ENCODE peak calls at places on chromosomes 11 and 22, in ten cellular contexts. N is EL; V is stomach; B is stimulated activated CD8-positive, alpha-beta memory T cell treated with anti-CD3 and anti-CD28 coated beads, Interleukin-4, amount 100 ng/mL, for 4 hours; E is central memory CD4-positive, alpha-beta T cell; W is NCI-H1105; I is left ventricle myocardium superior; D is cerebellum; Q is AG04449; H is gastrocnemius medialis. T is an unnamed sample.
A peak's percentile ranks its signal among the peaks of the same experiment; 100 is the strongest.

GRCh38 chr22:30871391-30872281 is 96.9 kb downstream of the MORC2 start:
- DNase-seq in D (no peak), E (no peak), N (no peak), H (peak; percentile 5), B (no peak), I (peak; percentile 10), V (no peak), Q (no peak), W (no peak), T (no peak)

GRCh38 chr11:59264736-59265135 is 52.0 kb upstream of the MPEG1 start:
- DNase-seq in V (no peak), D (no peak), W (no peak), E (no peak), Q (no peak), I (no peak), B (no peak), H (no peak), N (no peak), T (no peak)

GRCh38 chr22:31977939-31978338 is 33.6 kb downstream of the YWHAH start:
- DNase-seq in V (no peak), H (no peak), B (no peak), D (no peak), N (no peak), I (no peak), E (no peak), Q (no peak), W (no peak), T (no peak)

GRCh38 chr11:199004-199581 is 6.2 kb downstream of the SCGB1C1 start:
- DNase-seq in B (no peak), E (no peak), D (no peak), V (peak; percentile 17), W (no peak), N (no peak), I (peak; percentile 38), Q (no peak), H (no peak), T (no peak)

GRCh38 chr22:47379037-47379436 is 616.6 kb downstream of the TBC1D22A start:
- DNase-seq in N (no peak), H (no peak), V (no peak), D (no peak), B (no peak), I (no peak), W (no peak), E (no peak), Q (no peak), T (no peak)

GRCh38 chr11:6481924-6482275 is 599 bp downstream of the TIMM10B start:
- DNase-seq in D (no peak), B (no peak), W (no peak), E (no peak), Q (no peak), V (no peak), N (peak; percentile 13), I (peak; percentile 27), H (no peak), T (no peak)

GRCh38 chr22:49502126-49502826 is 325.4 kb downstream of the BRD1 start:
- DNase-seq in H (no peak), I (no peak), Q (no peak), N (no peak), E (peak; percentile 35), B (no peak), D (no peak), V (no peak), W (no peak), T (no peak)

GRCh38 chr11:1150095-1150494 is 7.7 kb upstream of the MUC5AC start:
- DNase-seq in W (no peak), V (no peak), Q (no peak), I (no peak), N (no peak), B (no peak), H (no peak), E (no peak), D (no peak), T (no peak)

GRCh38 chr22:38712496-38713207 is 6.9 kb downstream of the GTPBP1 start:
- DNase-seq in V (no peak), E (no peak), D (no peak), H (no peak), W (no peak), N (no peak), Q (no peak), I (no peak), B (no peak), T (no peak)

GRCh38 chr11:36672815-36673450 is 74.9 kb upstream of the RAG2 start:
- DNase-seq in I (no peak), N (peak; percentile 49), W (peak; percentile 16), B (no peak), Q (peak; percentile 7), E (peak; percentile 28), H (no peak), V (no peak), D (peak; percentile 7), T (peak; percentile 41)

GRCh38 chr22:45204241-45204640 is 36.5 kb downstream of the KIAA0930 start:
- DNase-seq in H (no peak), V (no peak), E (no peak), Q (no peak), N (no peak), B (no peak), I (no peak), D (no peak), W (no peak), T (no peak)

GRCh38 chr11:101862410-101863233 is 52.2 kb upstream of the CEP126 start:
- DNase-seq in H (no peak), W (no peak), V (no peak), N (peak; percentile 82), E (no peak), I (no peak), Q (peak; percentile 75), D (no peak), B (no peak), T (peak; percentile 37)

GRCh38 chr22:42432020-42432596 is at the start of gene NFAM1:
- DNase-seq in V (peak; percentile 44), D (no peak), W (no peak), Q (no peak), B (no peak), E (no peak), I (peak; percentile 73), N (no peak), H (peak; percentile 39), T (no peak)

GRCh38 chr11:45817191-45817590 is 12.2 kb downstream of the SLC35C1 start:
- DNase-seq in B (no peak), V (no peak), N (no peak), E (no peak), Q (no peak), H (no peak), W (no peak), D (no peak), I (no peak), T (no peak)

GRCh38 chr22:38957046-38957770 is at the start of gene APOBEC3A:
- DNase-seq in N (no peak), B (no peak), D (no peak), Q (no peak), I (peak; percentile 48), W (no peak), H (no peak), V (peak; percentile 63), E (no peak), T (no peak)

GRCh38 chr11:1072116-1072820 is 2.4 kb upstream of the MUC2 start:
- DNase-seq in I (peak; percentile 32), Q (no peak), E (no peak), B (no peak), N (peak; percentile 42), V (no peak), W (no peak), D (no peak), H (no peak), T (no peak)

GRCh38 chr11:125762445-125762844 is 16.2 kb downstream of the PATE2 start:
- DNase-seq in I (no peak), H (no peak), B (no peak), Q (no peak), N (no peak), D (no peak), E (no peak), W (no peak), V (no peak), T (no peak)

GRCh38 chr11:34633990-34634725 is 13.3 kb downstream of the EHF start:
- DNase-seq in D (no peak), V (no peak), N (peak; percentile 62), H (no peak), Q (no peak), B (no peak), I (no peak), W (peak; percentile 38), E (no peak), T (no peak)

GRCh38 chr11:63698976-63699733 is 17.9 kb downstream of the RTN3 start:
- DNase-seq in W (no peak), H (no peak), I (no peak), B (no peak), V (no peak), E (no peak), D (peak; percentile 45), N (no peak), Q (no peak), T (peak; percentile 73)

GRCh38 chr22:35258144-35258988 is 1.1 kb downstream of the HMGXB4 start:
- DNase-seq in B (no peak), V (no peak), D (peak; percentile 17), H (no peak), E (no peak), W (no peak), I (peak; percentile 30), Q (no peak), N (peak; percentile 38), T (peak; percentile 33)

GRCh38 chr22:37626144-37626543 is 13.3 kb upstream of the SH3BP1 start:
- DNase-seq in E (no peak), N (no peak), D (no peak), B (no peak), H (peak; percentile 85), I (peak; percentile 87), V (peak; percentile 51), Q (no peak), W (no peak), T (no peak)

GRCh38 chr11:9530901-9531625 is 42.4 kb upstream of the WEE1 start:
- DNase-seq in E (no peak), D (no peak), W (no peak), B (no peak), Q (no peak), V (no peak), I (no peak), H (no peak), N (no peak), T (no peak)

GRCh38 chr11:111935331-111936044 is 1.7 kb upstream of the DIXDC1 start:
- DNase-seq in W (no peak), Q (no peak), H (no peak), V (no peak), E (no peak), I (no peak), N (no peak), D (no peak), B (no peak), T (peak; percentile 41)

GRCh38 chr11:61090521-61090920 is 11.8 kb upstream of the CD5 start:
- DNase-seq in D (no peak), Q (no peak), W (no peak), N (no peak), E (no peak), V (no peak), H (no peak), B (no peak), I (no peak), T (no peak)

GRCh38 chr22:37053310-37054077 is 2.0 kb downstream of the KCTD17 start:
- DNase-seq in I (peak; percentile 72), E (no peak), Q (no peak), H (no peak), V (no peak), D (peak; percentile 49), B (no peak), N (no peak), W (no peak), T (no peak)

GRCh38 chr11:83054904-83055380 is 16.8 kb downstream of the RAB30 start:
- DNase-seq in N (no peak), V (no peak), W (peak; percentile 71), D (no peak), I (no peak), B (no peak), Q (no peak), E (no peak), H (no peak), T (no peak)

GRCh38 chr22:42925598-42925997 is 68.5 kb upstream of the ARFGAP3 start:
- DNase-seq in E (no peak), W (no peak), I (no peak), N (no peak), H (no peak), D (no peak), Q (no peak), V (no peak), B (no peak), T (no peak)

GRCh38 chr11:28757725-28758515 is 649.7 kb downstream of the METTL15 start:
- DNase-seq in Q (peak; percentile 89), N (peak; percentile 95), H (no peak), B (no peak), W (no peak), E (no peak), D (no peak), V (no peak), I (no peak), T (no peak)